ENCODE peak calls at places on chromosomes 2 and 18, in seven cellular contexts. B is left ventricle myocardium superior, P is gastrocnemius medialis, X is NAMALWA, L is HEK293T, E is K562, Q is left colon. C is an unnamed sample.

GRCh38 chr2:189654641-189655040 is 6.6 kb upstream of the ASNSD1 start:
- DNase-seq in B (no peak), P (no peak), X (no peak), L (no peak), E (no peak), Q (no peak), C (no peak)

GRCh38 chr2:186919272-186919671 is 70.3 kb upstream of the ZSWIM2 start:
- DNase-seq in B (no peak), P (no peak), X (no peak), L (no peak), E (no peak), Q (no peak), C (no peak)

GRCh38 chr2:31987454-31987853 is 23.4 kb downstream of the MEMO1 start:
- DNase-seq in B (no peak), P (no peak), X (no peak), L (no peak), E (no peak), Q (no peak), C (no peak)

GRCh38 chr18:43125471-43125870 is 10.0 kb upstream of the RIT2 start:
- DNase-seq in B (no peak), P (no peak), X (no peak), L (no peak), E (no peak), Q (no peak), C (no peak)

GRCh38 chr2:33762636-33763035 is 163.5 kb upstream of the FAM98A start:
- DNase-seq in B (no peak), P (no peak), X (no peak), L (no peak), E (no peak), Q (no peak), C (no peak)

GRCh38 chr2:67311536-67311935 is 85.6 kb upstream of the ETAA1 start:
- DNase-seq in B (no peak), P (no peak), X (no peak), L (no peak), E (no peak), Q (no peak), C (no peak)

GRCh38 chr2:162545254-162545653 is 201.3 kb downstream of the GCA start:
- DNase-seq in B (no peak), P (no peak), X (no peak), L (no peak), E (no peak), Q (no peak), C (no peak)

GRCh38 chr2:20930928-20931327 is 108.0 kb upstream of the LDAH start:
- DNase-seq in B (no peak), P (no peak), X (no peak), L (no peak), E (no peak), Q (no peak), C (no peak)

GRCh38 chr2:74142340-74142739 is 5.4 kb downstream of the BOLA3 start:
- DNase-seq in B (no peak), P (no peak), X (peak; percentile 42), L (peak; percentile 32), E (peak; percentile 60), Q (no peak), C (no peak)

GRCh38 chr18:23243178-23243577 is 107.9 kb downstream of the CABLES1 start:
- DNase-seq in B (no peak), P (no peak), X (peak; percentile 54), L (no peak), E (no peak), Q (no peak), C (no peak)

GRCh38 chr2:99827296-99827999 is 314.9 kb downstream of the AFF3 start:
- DNase-seq in B (no peak), P (no peak), X (peak; percentile 50), L (no peak), E (no peak), Q (no peak), C (no peak)

GRCh38 chr18:36454848-36455458 is 157.4 kb downstream of the FHOD3 start:
- DNase-seq in B (no peak), P (no peak), X (no peak), L (no peak), E (no peak), Q (no peak), C (no peak)

GRCh38 chr2:181104512-181105121 is 124.2 kb downstream of the UBE2E3 start:
- DNase-seq in B (no peak), P (no peak), X (peak; percentile 63), L (peak; percentile 31), E (no peak), Q (no peak), C (no peak)

GRCh38 chr2:127857494-127857818 is 499 bp downstream of the POLR2D start:
- DNase-seq in B (no peak), P (no peak), X (peak; percentile 57), L (peak; percentile 23), E (no peak), Q (peak; percentile 23), C (no peak)

GRCh38 chr2:45288532-45288931 is 279.3 kb upstream of the SIX2 start:
- DNase-seq in B (no peak), P (no peak), X (no peak), L (no peak), E (no peak), Q (no peak), C (no peak)

GRCh38 chr2:98550165-98550564 is 58.1 kb downstream of the COA5 start:
- DNase-seq in B (no peak), P (no peak), X (no peak), L (no peak), E (no peak), Q (no peak), C (no peak)

GRCh38 chr2:1751768-1752725 is 7.7 kb upstream of the PXDN start:
- DNase-seq in B (no peak), P (no peak), X (no peak), L (no peak), E (no peak), Q (no peak), C (no peak)

GRCh38 chr2:241559489-241560180 is 1.1 kb downstream of the BOK start:
- DNase-seq in B (no peak), P (no peak), X (no peak), L (peak; percentile 63), E (no peak), Q (peak; percentile 44), C (no peak)

GRCh38 chr2:232315049-232315922 is 63.3 kb upstream of the ALPP start:
- DNase-seq in B (peak; percentile 53), P (peak; percentile 78), X (peak; percentile 91), L (no peak), E (no peak), Q (peak; percentile 39), C (peak; percentile 49)

GRCh38 chr2:26847663-26848335 is at the start of gene DPYSL5:
- DNase-seq in B (peak; percentile 31), P (no peak), X (no peak), L (peak; percentile 86), E (peak; percentile 91), Q (no peak), C (peak; percentile 28)

GRCh38 chr2:37586663-37587409 is 84.6 kb downstream of the CDC42EP3 start:
- DNase-seq in B (no peak), P (no peak), X (no peak), L (no peak), E (no peak), Q (peak; percentile 22), C (no peak)

GRCh38 chr2:204888222-204888621 is 342.9 kb downstream of the PARD3B start:
- DNase-seq in B (no peak), P (no peak), X (no peak), L (no peak), E (no peak), Q (no peak), C (no peak)

GRCh38 chr2:43174368-43175186 is 51.8 kb downstream of the ZFP36L2 start:
- DNase-seq in B (peak; percentile 58), P (no peak), X (peak; percentile 70), L (no peak), E (no peak), Q (peak; percentile 63), C (peak; percentile 60)

GRCh38 chr2:64914735-64915509 is 74.3 kb upstream of the SLC1A4 start:
- DNase-seq in B (peak; percentile 58), P (no peak), X (peak; percentile 98), L (no peak), E (no peak), Q (no peak), C (no peak)

GRCh38 chr2:8154270-8154669 is 527.6 kb upstream of the ID2 start:
- DNase-seq in B (no peak), P (no peak), X (no peak), L (no peak), E (no peak), Q (no peak), C (no peak)

GRCh38 chr2:171522804-171523338 is 597 bp downstream of the CYBRD1 start:
- DNase-seq in B (peak; percentile 64), P (no peak), X (peak; percentile 56), L (peak; percentile 50), E (peak; percentile 75), Q (peak; percentile 40), C (peak; percentile 43)

GRCh38 chr2:74077636-74078035 is 70.1 kb downstream of the BOLA3 start:
- DNase-seq in B (no peak), P (no peak), X (no peak), L (no peak), E (peak; percentile 61), Q (no peak), C (no peak)

GRCh38 chr18:8912348-8913057 is 190.0 kb upstream of the NDUFV2 start:
- DNase-seq in B (no peak), P (no peak), X (peak; percentile 92), L (no peak), E (peak; percentile 76), Q (no peak), C (peak; percentile 10)

C was measured in GM12891.